ENCODE peak calls at places on chromosomes 7 and 10, in five cellular contexts. P, W, K, R and T are unnamed samples.
A peak's percentile ranks its signal among the peaks of the same experiment; 100 is the strongest.

GRCh38 chr10:122713091-122713885 is 13.6 kb upstream of the C10orf120 start:
- DNase-seq in P (no peak), W (no peak), K (no peak), R (no peak), T (no peak)

GRCh38 chr10:77297370-77297692 is 340.3 kb downstream of the KCNMA1 start:
- DNase-seq in P (peak; percentile 63), W (peak; percentile 76), K (peak; percentile 25), R (no peak), T (no peak)

GRCh38 chr7:41003031-41003925 is 699.6 kb downstream of the INHBA start:
- DNase-seq in P (peak; percentile 45), W (peak; percentile 65), K (peak; percentile 49), R (peak; percentile 63), T (no peak)

GRCh38 chr10:103416436-103417147 is 20.2 kb downstream of the PDCD11 start:
- DNase-seq in P (peak; percentile 50), W (peak; percentile 73), K (peak; percentile 70), R (no peak), T (no peak)

GRCh38 chr7:145106001-145106400 is 270.1 kb upstream of the TPK1 start:
- DNase-seq in P (no peak), W (peak; percentile 19), K (no peak), R (no peak), T (no peak)

GRCh38 chr7:44883961-44884360 is 1.4 kb downstream of the PURB start:
- DNase-seq in P (no peak), W (no peak), K (no peak), R (no peak), T (no peak)

GRCh38 chr7:42014625-42015412 is 222.2 kb downstream of the GLI3 start:
- DNase-seq in P (peak; percentile 48), W (peak; percentile 67), K (peak; percentile 75), R (peak; percentile 76), T (no peak)

GRCh38 chr7:32591938-32592337 is 96.6 kb downstream of the AVL9 start:
- DNase-seq in P (no peak), W (no peak), K (no peak), R (no peak), T (no peak)

GRCh38 chr10:106957825-106958581 is 206.5 kb downstream of the SORCS1 start:
- DNase-seq in P (no peak), W (no peak), K (no peak), R (no peak), T (no peak)

GRCh38 chr7:4006687-4007086 is 675.4 kb upstream of the FOXK1 start:
- DNase-seq in P (peak; percentile 1), W (no peak), K (no peak), R (no peak), T (no peak)

GRCh38 chr7:24821045-24821853 is 64.0 kb upstream of the GSDME start:
- DNase-seq in P (peak; percentile 94), W (peak; percentile 96), K (peak; percentile 95), R (no peak), T (no peak)

GRCh38 chr7:36513393-36513792 is 123.7 kb downstream of the ANLN start:
- DNase-seq in P (no peak), W (no peak), K (no peak), R (no peak), T (no peak)

DNA sequence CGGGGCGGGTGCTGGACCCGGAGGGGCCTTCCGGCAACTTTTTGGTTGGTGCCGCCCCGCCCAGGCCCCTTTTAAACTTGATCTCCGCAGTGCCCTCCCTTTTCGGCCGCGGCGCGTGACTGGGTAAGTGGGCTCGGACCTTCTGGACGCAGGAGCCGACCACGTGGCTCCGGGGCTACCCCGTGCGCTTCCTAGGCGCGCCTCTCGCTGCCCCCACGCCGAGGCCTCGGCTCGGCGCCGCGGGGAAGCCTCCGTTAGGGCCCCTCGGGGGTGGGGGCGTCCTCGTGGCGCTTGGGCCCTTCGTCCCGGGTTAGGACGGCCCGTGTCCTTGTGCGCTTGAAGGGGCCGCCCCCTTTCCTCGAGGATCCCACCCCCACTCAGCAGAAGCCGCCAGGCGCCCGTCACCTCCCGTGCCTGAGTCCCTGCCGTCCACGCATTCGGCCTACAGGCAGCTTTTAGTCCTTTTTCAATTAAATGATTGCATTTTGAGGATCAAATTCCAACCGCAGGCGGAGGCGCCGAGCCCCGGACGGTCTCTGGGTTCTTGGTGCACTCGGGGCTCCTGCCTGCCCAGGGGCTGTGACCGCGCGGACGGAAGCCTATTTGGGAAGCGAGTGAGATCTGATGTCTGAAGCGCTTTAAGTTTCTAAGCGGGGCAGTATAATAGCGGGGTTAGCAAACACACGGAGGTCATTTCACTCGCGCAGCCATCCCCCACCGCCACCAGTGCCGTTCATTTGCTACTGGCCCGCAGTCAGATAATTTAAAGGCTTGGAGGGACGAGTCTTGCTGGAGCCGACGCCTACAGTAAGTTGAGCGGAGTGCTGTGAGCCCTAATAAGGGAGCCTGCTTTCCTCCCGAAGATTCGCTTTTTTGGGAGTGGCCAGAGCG is 31.8 kb upstream of the TOMM7 start:
- DNase-seq in P (peak; percentile 86), W (peak; percentile 88), K (peak; percentile 90), R (peak; percentile 86), T (peak; percentile 87)
- TF ChIP-seq CTCF in P (no peak), W (no peak), K (no peak), R (peak; percentile 93), T (peak; percentile 80)

DNA sequence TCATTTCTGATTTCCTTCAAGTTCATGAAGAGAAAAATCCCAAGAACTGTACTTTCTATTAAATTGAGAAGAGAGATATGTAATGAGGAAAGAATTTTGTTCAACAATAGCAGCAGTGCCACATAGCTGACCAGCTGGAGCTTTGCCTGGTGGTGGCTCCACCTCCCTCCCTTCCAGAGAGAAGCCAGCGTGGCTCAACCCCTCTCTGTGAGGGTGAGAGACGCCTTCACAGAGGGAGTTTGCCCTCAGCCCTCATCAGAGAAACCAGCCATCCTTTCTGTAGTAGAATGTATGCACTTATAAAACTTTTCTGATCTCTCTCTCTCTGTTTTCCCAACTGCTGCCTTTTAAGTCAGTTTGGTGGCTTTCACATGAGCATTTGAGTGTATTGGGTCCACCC is 20.5 kb upstream of the COL1A2 start:
- DNase-seq in P (peak; percentile 96), W (peak; percentile 89), K (no peak), R (peak; percentile 50), T (peak; percentile 93)
- TF ChIP-seq CTCF in P (no peak), W (no peak), K (no peak), R (no peak), T (peak; percentile 47)

DNA sequence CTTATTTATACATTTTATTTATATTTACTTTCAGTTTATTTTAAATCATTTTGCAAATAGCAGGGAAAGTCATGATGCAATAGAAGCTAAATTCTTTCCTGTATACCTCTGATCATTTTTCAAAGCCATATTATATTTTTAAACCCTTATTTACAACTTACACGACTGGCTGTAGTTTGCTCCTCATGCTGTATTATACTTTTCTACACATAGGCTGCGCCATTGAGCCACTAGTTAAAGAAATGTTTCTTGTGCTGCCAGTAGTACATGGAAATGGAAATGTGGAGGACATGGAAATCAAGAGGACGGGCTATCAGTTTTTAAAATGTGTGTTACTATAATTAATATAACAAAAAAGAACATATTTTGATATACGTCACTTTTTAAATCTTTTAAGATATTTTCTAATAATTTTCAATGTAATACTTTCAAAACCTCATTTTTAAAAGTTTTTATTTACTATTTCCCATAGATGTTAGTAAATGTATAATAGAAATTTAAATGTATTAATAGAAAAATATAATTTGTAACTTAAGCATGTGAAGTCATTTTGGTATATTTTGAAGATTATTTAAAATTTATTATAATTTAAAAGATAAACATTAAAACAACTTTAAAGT is 118.5 kb downstream of the VTI1A start:
- DNase-seq in P (peak; percentile 84), W (peak; percentile 76), K (peak; percentile 81), R (peak; percentile 44), T (no peak)
- TF ChIP-seq CTCF in P (peak; percentile 71), W (peak; percentile 78), K (peak; percentile 85), R (peak; percentile 89), T (peak; percentile 83)

GRCh38 chr10:117074621-117075020 is 63.4 kb downstream of the VAX1 start:
- DNase-seq in P (no peak), W (no peak), K (peak; percentile 32), R (peak; percentile 33), T (no peak)
- TF ChIP-seq CTCF in P (no peak), W (peak; percentile 4), K (peak; percentile 20), R (peak; percentile 62), T (no peak)